ENCODE peak calls at places on chromosomes 7 and 10, in seven cellular contexts. O, U, S, Z, J, T and G are unnamed samples.
A peak's percentile ranks its signal among the peaks of the same experiment; 100 is the strongest.

GRCh38 chr10:43396928-43397624 is 11.9 kb downstream of the HNRNPF start:
- DNase-seq in O (peak; percentile 93), U (no peak), S (peak; percentile 45), Z (peak; percentile 91), J (peak; percentile 91), T (peak; percentile 91), G (peak; percentile 59)

GRCh38 chr10:63668081-63668480 is 146.9 kb downstream of the REEP3 start:
- DNase-seq in O (no peak), U (no peak), S (no peak), Z (no peak), J (no peak), T (no peak), G (no peak)

GRCh38 chr7:66099551-66100407 is 14.9 kb upstream of the CRCP start:
- DNase-seq in O (peak; percentile 87), U (no peak), S (peak; percentile 74), Z (peak; percentile 70), J (peak; percentile 63), T (peak; percentile 92), G (peak; percentile 90)

GRCh38 chr10:123607386-123607785 is 58.8 kb upstream of the GPR26 start:
- DNase-seq in O (no peak), U (peak; percentile 77), S (no peak), Z (no peak), J (no peak), T (no peak), G (no peak)

GRCh38 chr7:131108212-131108980 is 219.3 kb upstream of the MKLN1 start:
- DNase-seq in O (no peak), U (no peak), S (peak; percentile 15), Z (no peak), J (no peak), T (peak; percentile 23), G (peak; percentile 23)

GRCh38 chr7:122942765-122943164 is 52.7 kb downstream of the TAS2R16 start:
- DNase-seq in O (no peak), U (no peak), S (no peak), Z (no peak), J (no peak), T (no peak), G (no peak)

GRCh38 chr10:133087679-133088523 is at the start of gene ADGRA1:
- DNase-seq in O (no peak), U (no peak), S (no peak), Z (no peak), J (no peak), T (no peak), G (no peak)

GRCh38 chr10:74314166-74314565 is 163.1 kb downstream of the ADK start:
- DNase-seq in O (no peak), U (no peak), S (no peak), Z (no peak), J (no peak), T (no peak), G (no peak)

GRCh38 chr10:87092356-87092860 is 2.2 kb downstream of the GLUD1 start:
- DNase-seq in O (no peak), U (no peak), S (peak; percentile 23), Z (no peak), J (no peak), T (peak; percentile 31), G (peak; percentile 34)

GRCh38 chr10:116431598-116431997 is 4.0 kb downstream of the PNLIPRP3 start:
- DNase-seq in O (no peak), U (no peak), S (no peak), Z (no peak), J (no peak), T (no peak), G (no peak)

GRCh38 chr7:142463401-142463850 is 205.6 kb upstream of the PRSS58 start:
- DNase-seq in O (no peak), U (no peak), S (no peak), Z (no peak), J (peak; percentile 64), T (no peak), G (no peak)

GRCh38 chr7:142457146-142457703 is 199.4 kb upstream of the PRSS58 start:
- DNase-seq in O (no peak), U (no peak), S (no peak), Z (no peak), J (no peak), T (no peak), G (no peak)

GRCh38 chr7:142461437-142461836 is 203.6 kb upstream of the PRSS58 start:
- DNase-seq in O (no peak), U (no peak), S (peak; percentile 81), Z (no peak), J (no peak), T (peak; percentile 80), G (peak; percentile 83)

GRCh38 chr7:142459557-142459963 is 201.7 kb upstream of the PRSS58 start:
- DNase-seq in O (peak; percentile 19), U (peak; percentile 43), S (peak; percentile 68), Z (no peak), J (peak; percentile 74), T (peak; percentile 67), G (peak; percentile 63)

DNA sequence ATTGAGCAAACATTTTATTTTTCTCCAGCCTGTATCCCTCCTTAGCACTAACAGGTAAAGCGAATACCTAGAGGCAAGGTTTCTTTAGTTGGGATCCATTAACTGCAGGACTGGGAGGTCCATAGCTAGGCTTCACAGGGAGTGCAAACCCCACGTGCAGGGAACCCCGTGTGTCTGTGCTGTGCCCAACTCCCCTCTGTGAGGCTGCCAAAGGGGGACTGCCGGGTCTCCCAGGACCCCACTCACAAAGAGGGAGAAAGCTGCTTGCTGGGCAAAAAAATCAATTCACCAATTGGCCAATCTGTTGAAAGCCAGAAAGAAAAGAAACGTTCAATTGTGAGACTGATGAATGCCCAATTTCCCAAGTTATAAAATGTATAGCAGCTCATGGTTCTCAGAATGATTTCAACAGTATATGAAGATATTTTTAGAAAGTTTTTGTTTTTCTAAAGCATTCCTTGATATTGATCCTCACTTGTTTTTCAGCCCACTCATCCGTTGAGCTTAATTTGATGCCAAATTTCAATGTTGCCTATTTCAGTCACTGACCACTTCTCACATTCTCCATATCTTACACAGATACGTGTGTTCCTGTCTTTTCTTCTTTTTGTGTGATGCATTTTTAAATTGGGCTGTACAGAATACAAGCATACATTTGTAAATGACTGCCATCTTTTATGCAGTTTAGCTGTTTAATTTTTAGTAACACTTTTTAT is 202.7 kb upstream of the PRSS58 start:
- DNase-seq in O (no peak), U (no peak), S (no peak), Z (no peak), J (no peak), T (no peak), G (no peak)
- H3K4me3 ChIP-seq in O (no peak overlapping the region), U (no peak overlapping the region), S (no peak overlapping the region), Z (no peak overlapping the region), J (no peak overlapping the region), T (no peak overlapping the region), G (no peak overlapping the region)

GRCh38 chr7:78412216-78412858 is 613.8 kb downstream of the PHTF2 start:
- DNase-seq in O (no peak), U (no peak), S (no peak), Z (no peak), J (no peak), T (no peak), G (peak; percentile 3)
- H3K36me3 ChIP-seq in O (no peaks in the 10 kb centered on the region), U (no peaks in the 10 kb centered on the region), S (no peaks in the 10 kb centered on the region), Z (no peaks in the 10 kb centered on the region), J (no peaks in the 10 kb centered on the region), T (no peaks in the 10 kb centered on the region), G (no peaks in the 10 kb centered on the region)

GRCh38 chr7:87926581-87927461 is 7.2 kb upstream of the ADAM22 start:
- DNase-seq in O (no peak), U (peak; percentile 49), S (peak; percentile 74), Z (no peak), J (no peak), T (peak; percentile 21), G (no peak)
- H3K4me3 ChIP-seq in O (no peak overlapping the region), U (no peak overlapping the region), S (no peak overlapping the region), Z (no peak overlapping the region), J (no peak overlapping the region), T (no peak overlapping the region), G (no peak overlapping the region)

DNA sequence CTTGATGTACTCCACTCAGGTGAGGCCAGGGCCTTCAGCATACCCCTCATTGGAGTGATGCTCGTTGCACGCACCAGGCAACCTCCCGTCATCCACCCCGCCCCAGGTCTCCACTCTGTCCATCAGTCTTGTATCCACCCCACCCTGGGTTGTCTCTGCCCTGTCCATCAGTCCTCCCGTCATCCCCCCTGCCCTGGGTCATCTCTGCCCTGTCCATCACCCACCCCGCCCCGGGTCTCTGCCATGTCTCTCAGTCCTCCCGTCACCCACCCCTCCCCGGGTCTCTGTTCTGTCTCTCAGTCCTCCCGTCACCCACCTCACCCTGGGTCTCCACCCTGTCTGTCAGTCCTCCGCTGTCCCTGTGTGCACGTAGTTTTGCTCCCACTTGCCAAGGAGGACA is 59.9 kb downstream of the WDR37 start:
- DNase-seq in O (no peak), U (no peak), S (no peak), Z (no peak), J (no peak), T (no peak), G (no peak)
- H3K36me3 ChIP-seq in O (peaks cover 29% of the 10 kb centered on the region), U (peaks cover 54% of the 10 kb centered on the region), S (peaks cover 57% of the 10 kb centered on the region), Z (no peaks in the 10 kb centered on the region), J (peaks cover 85% of the 10 kb centered on the region), T (peaks cover 12% of the 10 kb centered on the region), G (peaks cover 23% of the 10 kb centered on the region)

GRCh38 chr7:117269895-117270294 is 53.0 kb downstream of the WNT2 start:
- DNase-seq in O (no peak), U (no peak), S (no peak), Z (no peak), J (no peak), T (peak; percentile 77), G (peak; percentile 93)
- H3K4me3 ChIP-seq in O (no peak overlapping the region), U (no peak overlapping the region), S (no peak overlapping the region), Z (no peak overlapping the region), J (no peak overlapping the region), T (no peak overlapping the region), G (no peak overlapping the region)

GRCh38 chr7:46603780-46604725 is 683.0 kb upstream of the IGFBP3 start:
- DNase-seq in O (peak; percentile 75), U (no peak), S (peak; percentile 91), Z (peak; percentile 87), J (no peak), T (no peak), G (peak; percentile 30)
- H3K36me3 ChIP-seq in O (no peaks in the 10 kb centered on the region), U (no peaks in the 10 kb centered on the region), S (no peaks in the 10 kb centered on the region), Z (no peaks in the 10 kb centered on the region), J (no peaks in the 10 kb centered on the region), T (no peaks in the 10 kb centered on the region), G (no peaks in the 10 kb centered on the region)